ENCODE peak calls at places on chromosomes 11 and 22, in ten cellular contexts. One of them, this sample, is unnamed.

GRCh38 chr11:17221968-17222367 is 14.2 kb upstream of the PIK3C2A start:
- DNase-seq in fibroblast of mammary gland: peak
- DNase-seq in prostate gland: no peak
- DNase-seq in MCF 10A: no peak
- DNase-seq in MM.1S: no peak
- DNase-seq in tibial artery: no peak
- DNase-seq in astrocyte of the spinal cord: peak
- DNase-seq in lower lobe of right lung: no peak
- DNase-seq in right atrium auricular region: no peak
- DNase-seq in activated CD8-positive, alpha-beta T cell treated with anti-CD3 and anti-CD28 coated beads for 36 hours: no peak
- DNase-seq in this sample: no peak

GRCh38 chr11:43021466-43021865 is 290.3 kb upstream of the API5 start:
- DNase-seq in fibroblast of mammary gland: no peak
- DNase-seq in prostate gland: no peak
- DNase-seq in MCF 10A: no peak
- DNase-seq in MM.1S: peak
- DNase-seq in tibial artery: no peak
- DNase-seq in astrocyte of the spinal cord: no peak
- DNase-seq in lower lobe of right lung: no peak
- DNase-seq in right atrium auricular region: no peak
- DNase-seq in activated CD8-positive, alpha-beta T cell treated with anti-CD3 and anti-CD28 coated beads for 36 hours: peak
- DNase-seq in this sample: peak

GRCh38 chr22:24327827-24328226 is 57.2 kb downstream of the SPECC1L start:
- DNase-seq in fibroblast of mammary gland: no peak
- DNase-seq in prostate gland: no peak
- DNase-seq in MCF 10A: no peak
- DNase-seq in MM.1S: no peak
- DNase-seq in tibial artery: no peak
- DNase-seq in astrocyte of the spinal cord: no peak
- DNase-seq in lower lobe of right lung: no peak
- DNase-seq in right atrium auricular region: no peak
- DNase-seq in activated CD8-positive, alpha-beta T cell treated with anti-CD3 and anti-CD28 coated beads for 36 hours: no peak
- DNase-seq in this sample: no peak

GRCh38 chr11:34449013-34449412 is 10.3 kb downstream of the CAT start:
- DNase-seq in fibroblast of mammary gland: no peak
- DNase-seq in prostate gland: no peak
- DNase-seq in MCF 10A: no peak
- DNase-seq in MM.1S: peak
- DNase-seq in tibial artery: no peak
- DNase-seq in astrocyte of the spinal cord: peak
- DNase-seq in lower lobe of right lung: no peak
- DNase-seq in right atrium auricular region: no peak
- DNase-seq in activated CD8-positive, alpha-beta T cell treated with anti-CD3 and anti-CD28 coated beads for 36 hours: peak
- DNase-seq in this sample: peak

GRCh38 chr11:67379061-67380058 is 6.0 kb upstream of the CLCF1 start:
- DNase-seq in fibroblast of mammary gland: peak
- DNase-seq in prostate gland: no peak
- DNase-seq in MCF 10A: peak
- DNase-seq in MM.1S: no peak
- DNase-seq in tibial artery: no peak
- DNase-seq in astrocyte of the spinal cord: no peak
- DNase-seq in lower lobe of right lung: no peak
- DNase-seq in right atrium auricular region: no peak
- DNase-seq in activated CD8-positive, alpha-beta T cell treated with anti-CD3 and anti-CD28 coated beads for 36 hours: no peak
- DNase-seq in this sample: no peak

GRCh38 chr11:2448661-2449547 is 4.1 kb downstream of the KCNQ1 start:
- DNase-seq in fibroblast of mammary gland: no peak
- DNase-seq in prostate gland: no peak
- DNase-seq in MCF 10A: no peak
- DNase-seq in MM.1S: no peak
- DNase-seq in tibial artery: no peak
- DNase-seq in astrocyte of the spinal cord: no peak
- DNase-seq in lower lobe of right lung: no peak
- DNase-seq in right atrium auricular region: no peak
- DNase-seq in activated CD8-positive, alpha-beta T cell treated with anti-CD3 and anti-CD28 coated beads for 36 hours: no peak
- DNase-seq in this sample: no peak

GRCh38 chr11:111585371-111585770 is 16.9 kb upstream of the SIK2 start:
- DNase-seq in fibroblast of mammary gland: peak
- DNase-seq in prostate gland: no peak
- DNase-seq in MCF 10A: no peak
- DNase-seq in MM.1S: no peak
- DNase-seq in tibial artery: no peak
- DNase-seq in astrocyte of the spinal cord: peak
- DNase-seq in lower lobe of right lung: peak
- DNase-seq in right atrium auricular region: no peak
- DNase-seq in activated CD8-positive, alpha-beta T cell treated with anti-CD3 and anti-CD28 coated beads for 36 hours: no peak
- DNase-seq in this sample: no peak

GRCh38 chr11:77087723-77088225 is 14.9 kb upstream of the OMP start:
- DNase-seq in fibroblast of mammary gland: no peak
- DNase-seq in prostate gland: no peak
- DNase-seq in MCF 10A: no peak
- DNase-seq in MM.1S: no peak
- DNase-seq in tibial artery: peak
- DNase-seq in astrocyte of the spinal cord: no peak
- DNase-seq in lower lobe of right lung: peak
- DNase-seq in right atrium auricular region: no peak
- DNase-seq in activated CD8-positive, alpha-beta T cell treated with anti-CD3 and anti-CD28 coated beads for 36 hours: no peak
- DNase-seq in this sample: no peak

GRCh38 chr11:101446238-101446637 is 137.6 kb downstream of the TRPC6 start:
- DNase-seq in fibroblast of mammary gland: peak
- DNase-seq in prostate gland: no peak
- DNase-seq in MCF 10A: peak
- DNase-seq in MM.1S: no peak
- DNase-seq in tibial artery: no peak
- DNase-seq in astrocyte of the spinal cord: peak
- DNase-seq in lower lobe of right lung: no peak
- DNase-seq in right atrium auricular region: no peak
- DNase-seq in activated CD8-positive, alpha-beta T cell treated with anti-CD3 and anti-CD28 coated beads for 36 hours: no peak
- DNase-seq in this sample: no peak

GRCh38 chr22:24435861-24436351 is 8.5 kb downstream of the ADORA2A start:
- DNase-seq in fibroblast of mammary gland: peak
- DNase-seq in prostate gland: no peak
- DNase-seq in MCF 10A: no peak
- DNase-seq in MM.1S: no peak
- DNase-seq in tibial artery: peak
- DNase-seq in astrocyte of the spinal cord: peak
- DNase-seq in lower lobe of right lung: no peak
- DNase-seq in right atrium auricular region: no peak
- DNase-seq in activated CD8-positive, alpha-beta T cell treated with anti-CD3 and anti-CD28 coated beads for 36 hours: no peak
- DNase-seq in this sample: peak

GRCh38 chr11:7538466-7539454 is 25.0 kb downstream of the PPFIBP2 start:
- DNase-seq in fibroblast of mammary gland: no peak
- DNase-seq in prostate gland: peak
- DNase-seq in MCF 10A: no peak
- DNase-seq in MM.1S: no peak
- DNase-seq in tibial artery: no peak
- DNase-seq in astrocyte of the spinal cord: no peak
- DNase-seq in lower lobe of right lung: no peak
- DNase-seq in right atrium auricular region: no peak
- DNase-seq in activated CD8-positive, alpha-beta T cell treated with anti-CD3 and anti-CD28 coated beads for 36 hours: no peak
- DNase-seq in this sample: no peak
- TF ChIP-seq CTCF in fibroblast of mammary gland: no peak
- TF ChIP-seq CTCF in prostate gland: no peak
- TF ChIP-seq CTCF in MCF 10A: no peak
- TF ChIP-seq CTCF in MM.1S: no peak
- TF ChIP-seq CTCF in tibial artery: no peak
- TF ChIP-seq CTCF in astrocyte of the spinal cord: no peak
- TF ChIP-seq CTCF in lower lobe of right lung: no peak
- TF ChIP-seq CTCF in right atrium auricular region: no peak
- TF ChIP-seq CTCF in activated CD8-positive, alpha-beta T cell treated with anti-CD3 and anti-CD28 coated beads for 36 hours: no peak
- TF ChIP-seq CTCF in this sample: no peak

DNA sequence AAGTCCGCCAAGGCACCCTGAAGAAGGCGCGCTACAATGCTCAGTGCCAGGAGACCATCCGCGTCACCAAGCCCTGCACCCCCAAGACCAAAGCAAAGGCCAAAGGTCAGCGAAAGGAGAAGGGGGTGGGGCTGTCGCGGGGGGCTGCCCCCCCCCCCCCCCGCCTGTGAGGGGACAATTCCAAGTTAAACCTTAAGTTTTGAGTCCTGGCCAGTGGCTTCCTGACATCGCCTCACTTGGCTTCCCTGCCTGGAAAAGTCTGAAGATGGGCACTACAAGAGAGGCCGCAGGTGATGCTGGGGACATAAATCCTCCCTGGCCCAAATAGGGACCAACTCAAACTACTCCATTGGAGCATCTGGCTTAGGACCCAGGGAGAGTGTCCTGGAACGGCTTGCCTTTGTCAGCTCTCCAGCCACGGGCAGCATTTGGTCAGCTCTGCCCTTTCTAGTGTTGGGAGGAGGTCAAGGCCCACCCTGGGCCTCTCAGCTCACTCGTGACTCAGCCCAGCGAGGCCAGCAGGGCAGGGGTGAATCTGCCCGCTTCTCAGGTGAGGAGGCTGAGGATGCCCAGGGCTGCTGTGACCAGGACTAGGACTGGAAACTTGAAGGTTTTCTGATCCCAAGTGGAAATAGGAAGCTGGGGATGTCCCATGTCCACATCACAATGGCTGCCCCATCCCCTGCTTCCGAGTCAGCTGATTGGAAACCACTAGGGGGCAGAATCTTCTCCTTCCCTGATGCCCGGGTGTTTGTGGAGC is 1.4 kb downstream of the MDK start:
- DNase-seq in fibroblast of mammary gland: peak
- DNase-seq in prostate gland: no peak
- DNase-seq in MCF 10A: peak
- DNase-seq in MM.1S: no peak
- DNase-seq in tibial artery: no peak
- DNase-seq in astrocyte of the spinal cord: no peak
- DNase-seq in lower lobe of right lung: no peak
- DNase-seq in right atrium auricular region: no peak
- DNase-seq in activated CD8-positive, alpha-beta T cell treated with anti-CD3 and anti-CD28 coated beads for 36 hours: no peak
- DNase-seq in this sample: no peak
- TF ChIP-seq CTCF in fibroblast of mammary gland: peak
- TF ChIP-seq CTCF in prostate gland: peak
- TF ChIP-seq CTCF in MCF 10A: peak
- TF ChIP-seq CTCF in MM.1S: peak
- TF ChIP-seq CTCF in tibial artery: no peak
- TF ChIP-seq CTCF in astrocyte of the spinal cord: peak
- TF ChIP-seq CTCF in lower lobe of right lung: peak
- TF ChIP-seq CTCF in right atrium auricular region: peak
- TF ChIP-seq CTCF in activated CD8-positive, alpha-beta T cell treated with anti-CD3 and anti-CD28 coated beads for 36 hours: no peak
- TF ChIP-seq CTCF in this sample: peak

GRCh38 chr11:57239348-57239747 is 2.3 kb upstream of the APLNR start:
- DNase-seq in fibroblast of mammary gland: no peak
- DNase-seq in prostate gland: no peak
- DNase-seq in MCF 10A: no peak
- DNase-seq in MM.1S: no peak
- DNase-seq in tibial artery: no peak
- DNase-seq in astrocyte of the spinal cord: no peak
- DNase-seq in lower lobe of right lung: no peak
- DNase-seq in right atrium auricular region: no peak
- DNase-seq in activated CD8-positive, alpha-beta T cell treated with anti-CD3 and anti-CD28 coated beads for 36 hours: no peak
- DNase-seq in this sample: no peak

GRCh38 chr11:57233702-57234101 is 3.3 kb downstream of the APLNR start:
- DNase-seq in fibroblast of mammary gland: no peak
- DNase-seq in prostate gland: no peak
- DNase-seq in MCF 10A: no peak
- DNase-seq in MM.1S: no peak
- DNase-seq in tibial artery: no peak
- DNase-seq in astrocyte of the spinal cord: no peak
- DNase-seq in lower lobe of right lung: no peak
- DNase-seq in right atrium auricular region: no peak
- DNase-seq in activated CD8-positive, alpha-beta T cell treated with anti-CD3 and anti-CD28 coated beads for 36 hours: no peak
- DNase-seq in this sample: no peak

GRCh38 chr11:57240007-57240406 is 3.0 kb upstream of the APLNR start:
- DNase-seq in fibroblast of mammary gland: no peak
- DNase-seq in prostate gland: no peak
- DNase-seq in MCF 10A: no peak
- DNase-seq in MM.1S: no peak
- DNase-seq in tibial artery: no peak
- DNase-seq in astrocyte of the spinal cord: no peak
- DNase-seq in lower lobe of right lung: no peak
- DNase-seq in right atrium auricular region: no peak
- DNase-seq in activated CD8-positive, alpha-beta T cell treated with anti-CD3 and anti-CD28 coated beads for 36 hours: no peak
- DNase-seq in this sample: no peak

GRCh38 chr11:57237204-57237681 is at the start of gene APLNR:
- DNase-seq in fibroblast of mammary gland: no peak
- DNase-seq in prostate gland: no peak
- DNase-seq in MCF 10A: no peak
- DNase-seq in MM.1S: no peak
- DNase-seq in tibial artery: no peak
- DNase-seq in astrocyte of the spinal cord: no peak
- DNase-seq in lower lobe of right lung: no peak
- DNase-seq in right atrium auricular region: no peak
- DNase-seq in activated CD8-positive, alpha-beta T cell treated with anti-CD3 and anti-CD28 coated beads for 36 hours: peak
- DNase-seq in this sample: no peak

GRCh38 chr11:57235761-57236703 is 1.0 kb downstream of the APLNR start:
- DNase-seq in fibroblast of mammary gland: no peak
- DNase-seq in prostate gland: no peak
- DNase-seq in MCF 10A: no peak
- DNase-seq in MM.1S: no peak
- DNase-seq in tibial artery: no peak
- DNase-seq in astrocyte of the spinal cord: no peak
- DNase-seq in lower lobe of right lung: no peak
- DNase-seq in right atrium auricular region: no peak
- DNase-seq in activated CD8-positive, alpha-beta T cell treated with anti-CD3 and anti-CD28 coated beads for 36 hours: no peak
- DNase-seq in this sample: no peak
- TF ChIP-seq CTCF in fibroblast of mammary gland: no peak
- TF ChIP-seq CTCF in prostate gland: no peak
- TF ChIP-seq CTCF in MCF 10A: no peak
- TF ChIP-seq CTCF in MM.1S: no peak
- TF ChIP-seq CTCF in tibial artery: no peak
- TF ChIP-seq CTCF in astrocyte of the spinal cord: no peak
- TF ChIP-seq CTCF in lower lobe of right lung: no peak
- TF ChIP-seq CTCF in right atrium auricular region: no peak
- TF ChIP-seq CTCF in activated CD8-positive, alpha-beta T cell treated with anti-CD3 and anti-CD28 coated beads for 36 hours: no peak
- TF ChIP-seq CTCF in this sample: no peak

GRCh38 chr22:38699784-38700183 is 959 bp downstream of the JOSD1 start:
- DNase-seq in fibroblast of mammary gland: peak
- DNase-seq in prostate gland: no peak
- DNase-seq in MCF 10A: no peak
- DNase-seq in MM.1S: no peak
- DNase-seq in tibial artery: no peak
- DNase-seq in astrocyte of the spinal cord: peak
- DNase-seq in lower lobe of right lung: no peak
- DNase-seq in right atrium auricular region: no peak
- DNase-seq in activated CD8-positive, alpha-beta T cell treated with anti-CD3 and anti-CD28 coated beads for 36 hours: no peak
- DNase-seq in this sample: no peak
- TF ChIP-seq CTCF in fibroblast of mammary gland: no peak
- TF ChIP-seq CTCF in prostate gland: no peak
- TF ChIP-seq CTCF in MCF 10A: no peak
- TF ChIP-seq CTCF in MM.1S: no peak
- TF ChIP-seq CTCF in tibial artery: no peak
- TF ChIP-seq CTCF in astrocyte of the spinal cord: no peak
- TF ChIP-seq CTCF in lower lobe of right lung: no peak
- TF ChIP-seq CTCF in right atrium auricular region: no peak
- TF ChIP-seq CTCF in activated CD8-positive, alpha-beta T cell treated with anti-CD3 and anti-CD28 coated beads for 36 hours: no peak
- TF ChIP-seq CTCF in this sample: peak

GRCh38 chr22:35542972-35543516 is 2.4 kb downstream of the RASD2 start:
- DNase-seq in fibroblast of mammary gland: no peak
- DNase-seq in prostate gland: no peak
- DNase-seq in MCF 10A: no peak
- DNase-seq in MM.1S: no peak
- DNase-seq in tibial artery: no peak
- DNase-seq in astrocyte of the spinal cord: no peak
- DNase-seq in lower lobe of right lung: no peak
- DNase-seq in right atrium auricular region: no peak
- DNase-seq in activated CD8-positive, alpha-beta T cell treated with anti-CD3 and anti-CD28 coated beads for 36 hours: no peak
- DNase-seq in this sample: no peak
- TF ChIP-seq CTCF in fibroblast of mammary gland: no peak
- TF ChIP-seq CTCF in prostate gland: no peak
- TF ChIP-seq CTCF in MCF 10A: no peak
- TF ChIP-seq CTCF in MM.1S: peak
- TF ChIP-seq CTCF in tibial artery: no peak
- TF ChIP-seq CTCF in astrocyte of the spinal cord: no peak
- TF ChIP-seq CTCF in lower lobe of right lung: no peak
- TF ChIP-seq CTCF in right atrium auricular region: no peak
- TF ChIP-seq CTCF in activated CD8-positive, alpha-beta T cell treated with anti-CD3 and anti-CD28 coated beads for 36 hours: no peak
- TF ChIP-seq CTCF in this sample: no peak

This sample was measured in OCI-LY7.